ENCODE peak calls at places on chromosomes 3 and 15, in four cellular contexts. D is occipital lobe, T is AG04449, Z is H1. Q is an unnamed sample.

GRCh38 chr3:85360742-85361387 is 402.1 kb downstream of the CADM2 start:
- DNase-seq in T (no peak), D (peak), Z (peak), Q (peak)

GRCh38 chr3:187777331-187778046 is 32.2 kb upstream of the BCL6 start:
- DNase-seq in D (no peak), Z (no peak), T (no peak), Q (peak)

GRCh38 chr3:98972155-98972554 is 70.7 kb upstream of the DCBLD2 start:
- DNase-seq in D (no peak), Z (no peak), T (peak), Q (peak)

GRCh38 chr3:10015476-10015904 is 10.7 kb upstream of the FANCD2 start:
- DNase-seq in D (peak), Z (no peak), T (peak), Q (peak)

GRCh38 chr3:61927332-61927731 is 366.0 kb downstream of the PTPRG start:
- DNase-seq in Z (no peak), D (peak), T (peak), Q (peak)

GRCh38 chr3:89690649-89691048 is 583.2 kb downstream of the EPHA3 start:
- DNase-seq in D (no peak), T (no peak), Z (no peak), Q (peak)

GRCh38 chr3:108410531-108410984 is 99.8 kb downstream of the MYH15 start:
- DNase-seq in T (no peak), D (no peak), Z (no peak), Q (no peak)

GRCh38 chr3:162034368-162034767 is 537.8 kb downstream of the OTOL1 start:
- DNase-seq in D (no peak), Z (no peak), T (peak), Q (peak)

GRCh38 chr15:68411276-68411675 is 20.7 kb downstream of the ITGA11 start:
- DNase-seq in D (no peak), T (no peak), Z (peak), Q (no peak)

GRCh38 chr3:60935709-60936108 is 315.5 kb downstream of the FHIT start:
- DNase-seq in Z (no peak), D (no peak), T (peak), Q (peak)

GRCh38 chr3:187360087-187360486 is 8.1 kb upstream of the RTP4 start:
- DNase-seq in T (no peak), Z (no peak), D (no peak), Q (no peak)

GRCh38 chr3:128491071-128491899 is 1.7 kb downstream of the GATA2 start:
- DNase-seq in T (no peak), Z (peak), D (no peak), Q (no peak)

Q was measured in astrocyte.